ENCODE peak calls at places on chromosome 12, in five cellular contexts. C is aorta; Q is adipocyte; Y is ovary; R is naive thymus-derived CD4-positive, alpha-beta T cell. K is an unnamed sample. For H3K4me1 and H3K36me3, the result is how much of the 10 kb centered on the place peaks cover.

GRCh38 chr12:121532503-121533390 is 48.1 kb downstream of the KDM2B start:
- DNase-seq in C (no peak), Q (peak), Y (peak), R (no peak), K (no peak)

GRCh38 chr12:4106617-4107016 is 166.9 kb upstream of the CCND2 start:
- DNase-seq in C (no peak), Q (no peak), Y (no peak), R (no peak), K (no peak)

GRCh38 chr12:10101042-10101579 is 2.3 kb upstream of the CLEC1A start:
- DNase-seq in C (no peak), Q (peak), Y (peak), R (no peak), K (no peak)

GRCh38 chr12:121424632-121424992 is 24.7 kb downstream of the RNF34 start:
- DNase-seq in C (no peak), Q (no peak), Y (no peak), R (no peak), K (no peak)

GRCh38 chr12:130506844-130507243 is 169.2 kb downstream of the PIWIL1 start:
- DNase-seq in C (no peak), Q (no peak), Y (no peak), R (no peak), K (no peak)

GRCh38 chr12:51751657-51752056 is 96.9 kb downstream of the FIGNL2 start:
- DNase-seq in C (peak), Q (no peak), Y (no peak), R (no peak), K (no peak)

GRCh38 chr12:122834229-122834920 is 882 bp upstream of the HIP1R start:
- DNase-seq in C (peak), Q (peak), Y (peak), R (no peak), K (peak)

GRCh38 chr12:27424631-27425230 is 21.8 kb upstream of the SMCO2 start:
- DNase-seq in C (no peak), Q (peak), Y (peak), R (no peak), K (peak)

GRCh38 chr12:13044002-13044858 is at the start of gene FAM234B:
- DNase-seq in C (peak), Q (peak), Y (peak), R (peak), K (peak)

GRCh38 chr12:65636436-65636835 is 187.8 kb upstream of the HMGA2 start:
- DNase-seq in C (no peak), Q (no peak), Y (no peak), R (no peak), K (no peak)

GRCh38 chr12:30823140-30823669 is 68.5 kb upstream of the CAPRIN2 start:
- DNase-seq in C (peak), Q (no peak), Y (no peak), R (no peak), K (no peak)

GRCh38 chr12:57612711-57613426 is 1.6 kb downstream of the ARHGEF25 start:
- DNase-seq in C (no peak), Q (no peak), Y (no peak), R (no peak), K (no peak)

GRCh38 chr12:90922068-90922743 is 32.8 kb downstream of the CCER1 start:
- DNase-seq in C (no peak), Q (peak), Y (no peak), R (no peak), K (no peak)

GRCh38 chr12:92487138-92487485 is 215.7 kb upstream of the PLEKHG7 start:
- DNase-seq in C (no peak), Q (no peak), Y (no peak), R (no peak), K (no peak)

GRCh38 chr12:78951746-78952532 is 87.4 kb downstream of the SYT1 start:
- DNase-seq in C (no peak), Q (no peak), Y (no peak), R (no peak), K (no peak)

GRCh38 chr12:82862876-82863649 is 176.4 kb downstream of the TMTC2 start:
- DNase-seq in C (no peak), Q (no peak), Y (no peak), R (no peak), K (no peak)

GRCh38 chr12:82866946-82867345 is 180.2 kb downstream of the TMTC2 start:
- DNase-seq in C (no peak), Q (no peak), Y (no peak), R (no peak), K (no peak)

GRCh38 chr12:82867782-82868505 is 181.2 kb downstream of the TMTC2 start:
- DNase-seq in C (no peak), Q (no peak), Y (no peak), R (no peak), K (peak)

GRCh38 chr12:82862069-82862841 is 175.5 kb downstream of the TMTC2 start:
- DNase-seq in C (no peak), Q (peak), Y (no peak), R (no peak), K (no peak)

GRCh38 chr12:82866227-82866803 is 179.6 kb downstream of the TMTC2 start:
- DNase-seq in C (no peak), Q (no peak), Y (no peak), R (no peak), K (no peak)
- H3K4me1 ChIP-seq in C (under half), Q (under half), Y (under half), R (under half), K (under half)

DNA sequence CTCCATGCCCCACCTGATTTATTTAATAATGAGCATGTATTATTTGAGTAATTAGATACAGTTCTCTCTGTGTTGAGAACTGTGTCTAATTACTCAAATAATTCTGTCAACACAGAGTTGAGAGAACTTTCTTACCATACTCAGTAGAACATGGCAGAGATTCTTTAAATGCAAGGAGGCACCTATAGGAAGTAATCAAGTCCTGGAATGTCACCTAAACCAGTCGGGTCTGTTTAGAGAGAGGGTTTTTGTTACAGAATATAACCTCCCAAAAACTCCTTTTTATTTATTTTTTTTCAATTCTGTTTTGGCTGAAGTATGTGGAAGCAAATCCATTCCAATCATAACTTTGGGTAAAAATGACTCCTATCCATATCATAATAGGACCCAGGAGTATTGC is 37.5 kb upstream of the CIT start:
- DNase-seq in C (no peak), Q (no peak), Y (no peak), R (no peak), K (no peak)
- H3K36me3 ChIP-seq in C (under half), Q (under half), Y (under half), R (under half), K (under half)

DNA sequence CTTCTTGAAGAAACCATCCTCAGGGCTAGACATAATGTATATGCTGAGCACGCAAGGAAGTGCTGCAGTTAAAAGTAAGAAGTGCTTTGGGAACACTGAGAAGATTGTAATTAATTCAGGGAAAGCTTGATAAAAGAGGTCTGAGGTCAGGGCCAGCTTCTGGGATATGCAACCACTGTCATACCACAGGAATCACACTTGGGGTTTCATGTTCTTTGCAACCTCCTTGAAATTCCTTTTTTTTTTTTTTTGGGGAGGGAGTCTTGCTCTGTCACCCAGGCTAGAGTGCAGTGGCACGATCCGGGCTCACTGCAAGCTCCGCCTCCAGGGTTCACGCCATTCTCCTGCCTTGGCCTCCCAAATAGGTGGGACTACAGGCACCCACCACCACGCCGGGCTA is 6.9 kb downstream of the PAH start:
- DNase-seq in C (no peak), Q (no peak), Y (no peak), R (no peak), K (no peak)
- H3K4me3 ChIP-seq in C (no peak), Q (no peak), Y (no peak), R (no peak), K (no peak)

GRCh38 chr12:49683604-49684309 is 23.4 kb downstream of the FMNL3 start:
- DNase-seq in C (no peak), Q (no peak), Y (no peak), R (no peak), K (no peak)
- H3K4me1 ChIP-seq in C (under half), Q (under half), Y (under half), R (under half), K (under half)

GRCh38 chr12:109915171-109916040 is 15.3 kb downstream of the TCHP start:
- DNase-seq in C (no peak), Q (no peak), Y (no peak), R (no peak), K (no peak)

GRCh38 chr12:109910969-109911348 is 10.9 kb downstream of the TCHP start:
- DNase-seq in C (no peak), Q (no peak), Y (no peak), R (no peak), K (peak)

GRCh38 chr12:109912790-109913189 is 12.7 kb downstream of the TCHP start:
- DNase-seq in C (no peak), Q (no peak), Y (no peak), R (no peak), K (no peak)

GRCh38 chr12:109914461-109914860 is 14.4 kb downstream of the TCHP start:
- DNase-seq in C (no peak), Q (no peak), Y (no peak), R (no peak), K (no peak)

DNA sequence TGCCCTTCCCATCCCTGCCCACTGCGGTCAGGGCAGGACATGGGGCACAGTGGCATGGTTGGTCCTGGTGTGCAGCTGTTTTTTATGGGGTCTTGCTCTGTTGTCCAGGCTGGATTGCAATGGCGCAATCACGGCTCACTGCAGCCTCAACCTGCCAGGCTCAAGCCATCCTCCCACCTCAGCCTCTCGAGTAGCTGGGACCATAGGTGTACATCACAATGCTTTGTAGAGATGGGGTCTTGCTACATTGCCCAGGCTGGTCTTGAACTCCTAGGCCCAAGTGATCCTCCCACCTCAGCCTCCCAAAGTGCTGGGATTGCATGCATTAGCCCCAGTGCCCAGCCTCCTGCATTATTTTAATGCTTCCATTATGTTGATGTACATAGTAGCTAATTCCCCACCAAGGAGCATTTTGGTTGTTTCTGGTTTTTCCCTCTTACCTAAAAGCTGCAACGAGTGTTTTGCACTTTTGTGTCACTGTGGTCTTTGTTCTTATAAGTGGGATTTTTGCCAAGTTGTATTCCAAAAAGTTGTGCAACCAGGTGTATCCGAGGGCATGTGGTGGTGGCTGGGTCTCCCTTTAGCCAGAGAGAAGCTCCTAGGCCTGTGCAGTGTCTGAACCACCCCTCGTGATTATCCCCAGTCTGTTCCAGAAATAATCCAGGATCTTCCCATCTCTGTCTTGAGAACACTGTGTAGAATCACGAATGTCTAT is 10.3 kb downstream of the TCHP start:
- DNase-seq in C (no peak), Q (no peak), Y (no peak), R (no peak), K (no peak)
- H3K36me3 ChIP-seq in C (under half), Q (half or more), Y (under half), R (under half), K (half or more)

GRCh38 chr12:110668480-110669192 is 20.3 kb downstream of the HVCN1 start:
- DNase-seq in C (no peak), Q (no peak), Y (no peak), R (no peak), K (no peak)

GRCh38 chr12:110666892-110667291 is 22.0 kb downstream of the HVCN1 start:
- DNase-seq in C (no peak), Q (no peak), Y (no peak), R (no peak), K (no peak)

GRCh38 chr12:110670161-110670701 is 18.7 kb downstream of the HVCN1 start:
- DNase-seq in C (no peak), Q (no peak), Y (no peak), R (peak), K (no peak)

GRCh38 chr12:110667671-110668070 is 21.2 kb downstream of the HVCN1 start:
- DNase-seq in C (no peak), Q (no peak), Y (no peak), R (no peak), K (no peak)

DNA sequence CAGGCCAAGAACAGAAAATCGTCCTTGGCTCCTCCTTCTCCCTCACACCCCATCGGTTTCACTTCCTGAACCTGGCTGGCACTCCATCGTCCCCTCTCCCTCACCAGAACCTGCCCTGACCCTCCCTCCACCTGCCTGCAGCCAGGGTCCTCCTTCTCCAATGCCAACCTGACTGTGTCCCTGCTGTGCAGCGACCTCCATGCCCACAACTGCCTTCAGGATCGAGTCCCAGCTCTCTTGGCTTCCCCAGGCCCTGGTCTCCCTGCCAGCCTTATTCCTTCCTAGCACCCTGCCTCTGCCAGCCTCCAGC is 19.8 kb downstream of the HVCN1 start:
- DNase-seq in C (no peak), Q (no peak), Y (no peak), R (no peak), K (no peak)
- H3K4me3 ChIP-seq in C (no peak), Q (no peak), Y (no peak), R (no peak), K (no peak)

GRCh38 chr12:11722578-11723138 is 73.2 kb downstream of the ETV6 start:
- DNase-seq in C (no peak), Q (no peak), Y (no peak), R (no peak), K (no peak)

GRCh38 chr12:11723993-11724392 is 74.5 kb downstream of the ETV6 start:
- DNase-seq in C (no peak), Q (no peak), Y (no peak), R (no peak), K (no peak)

GRCh38 chr12:11724888-11725310 is 75.4 kb downstream of the ETV6 start:
- DNase-seq in C (no peak), Q (peak), Y (peak), R (no peak), K (no peak)

GRCh38 chr12:11719678-11720099 is 70.2 kb downstream of the ETV6 start:
- DNase-seq in C (peak), Q (peak), Y (no peak), R (no peak), K (no peak)

DNA sequence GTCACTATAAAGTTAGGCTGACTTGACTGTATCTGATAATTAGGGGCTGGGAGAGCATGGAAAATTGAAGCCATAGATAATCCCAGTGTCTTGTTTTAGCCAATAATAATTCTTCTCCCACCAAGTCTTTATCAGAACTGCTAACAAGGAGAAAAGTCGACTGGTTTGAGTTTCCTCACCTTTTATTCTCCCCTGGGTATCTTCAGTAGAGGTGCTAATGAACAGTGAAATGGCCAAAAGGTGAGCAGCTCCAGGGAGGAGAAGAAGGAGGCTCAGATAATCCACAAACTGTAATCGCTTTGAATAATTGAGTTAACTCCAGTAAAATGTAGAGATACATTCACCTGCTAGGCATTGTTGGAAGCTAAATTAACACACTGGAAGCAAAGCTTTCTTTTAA is 72.6 kb downstream of the ETV6 start:
- DNase-seq in C (no peak), Q (no peak), Y (no peak), R (no peak), K (no peak)
- H3K4me1 ChIP-seq in C (under half), Q (under half), Y (under half), R (under half), K (under half)

GRCh38 chr12:3034067-3034750 is 43.0 kb upstream of the TSPAN9 start:
- DNase-seq in C (peak), Q (peak), Y (peak), R (no peak), K (peak)
- H3K36me3 ChIP-seq in C (under half), Q (under half), Y (under half), R (under half), K (under half)

GRCh38 chr12:124456652-124457152 is 110.7 kb downstream of the NCOR2 start:
- DNase-seq in C (no peak), Q (no peak), Y (no peak), R (peak), K (no peak)
- H3K4me3 ChIP-seq in C (no peak), Q (no peak), Y (peak), R (peak), K (no peak)